ENCODE peak calls at places on chromosomes 6 and 20, in five cellular contexts. One of them, this sample, is unnamed.
A peak's percentile ranks its signal among the peaks of the same experiment; 100 is the strongest.

GRCh38 chr20:25081065-25081729 is 744 bp downstream of the VSX1 start:
- DNase-seq in fibroblast of lung: no peak
- DNase-seq in neuronal stem cell: peak; percentile 83
- DNase-seq in NCI-H1694 treated with DMSO at 0.1 percent for 48 hours: no peak
- DNase-seq in lower lobe of right lung: no peak
- DNase-seq in this sample: no peak

GRCh38 chr20:61424011-61424627 is 172.1 kb downstream of the CDH4 start:
- DNase-seq in fibroblast of lung: no peak
- DNase-seq in neuronal stem cell: no peak
- DNase-seq in NCI-H1694 treated with DMSO at 0.1 percent for 48 hours: no peak
- DNase-seq in lower lobe of right lung: no peak
- DNase-seq in this sample: no peak

GRCh38 chr6:41801380-41801779 is 13.9 kb downstream of the TOMM6 start:
- DNase-seq in fibroblast of lung: peak; percentile 19
- DNase-seq in neuronal stem cell: no peak
- DNase-seq in NCI-H1694 treated with DMSO at 0.1 percent for 48 hours: peak; percentile 12
- DNase-seq in lower lobe of right lung: no peak
- DNase-seq in this sample: no peak

GRCh38 chr6:21992178-21992967 is 304.5 kb downstream of the PRL start:
- DNase-seq in fibroblast of lung: peak; percentile 89
- DNase-seq in neuronal stem cell: no peak
- DNase-seq in NCI-H1694 treated with DMSO at 0.1 percent for 48 hours: no peak
- DNase-seq in lower lobe of right lung: no peak
- DNase-seq in this sample: peak; percentile 47

GRCh38 chr20:17715075-17715474 is 15.3 kb downstream of the BANF2 start:
- DNase-seq in fibroblast of lung: no peak
- DNase-seq in neuronal stem cell: no peak
- DNase-seq in NCI-H1694 treated with DMSO at 0.1 percent for 48 hours: no peak
- DNase-seq in lower lobe of right lung: no peak
- DNase-seq in this sample: no peak

GRCh38 chr6:170463101-170463721 is 89.9 kb downstream of the PSMB1 start:
- DNase-seq in fibroblast of lung: no peak
- DNase-seq in neuronal stem cell: no peak
- DNase-seq in NCI-H1694 treated with DMSO at 0.1 percent for 48 hours: no peak
- DNase-seq in lower lobe of right lung: no peak
- DNase-seq in this sample: no peak

GRCh38 chr20:22583773-22584629 is at the start of gene FOXA2:
- DNase-seq in fibroblast of lung: no peak
- DNase-seq in neuronal stem cell: no peak
- DNase-seq in NCI-H1694 treated with DMSO at 0.1 percent for 48 hours: no peak
- DNase-seq in lower lobe of right lung: peak; percentile 88
- DNase-seq in this sample: no peak

GRCh38 chr20:41418031-41418430 is 51.4 kb upstream of the EMILIN3 start:
- DNase-seq in fibroblast of lung: no peak
- DNase-seq in neuronal stem cell: no peak
- DNase-seq in NCI-H1694 treated with DMSO at 0.1 percent for 48 hours: no peak
- DNase-seq in lower lobe of right lung: no peak
- DNase-seq in this sample: no peak

GRCh38 chr20:8309638-8310037 is 177.6 kb downstream of the PLCB1 start:
- DNase-seq in fibroblast of lung: peak; percentile 53
- DNase-seq in neuronal stem cell: peak; percentile 72
- DNase-seq in NCI-H1694 treated with DMSO at 0.1 percent for 48 hours: no peak
- DNase-seq in lower lobe of right lung: no peak
- DNase-seq in this sample: no peak

GRCh38 chr6:130001229-130001554 is 17.2 kb upstream of the L3MBTL3 start:
- DNase-seq in fibroblast of lung: no peak
- DNase-seq in neuronal stem cell: no peak
- DNase-seq in NCI-H1694 treated with DMSO at 0.1 percent for 48 hours: no peak
- DNase-seq in lower lobe of right lung: no peak
- DNase-seq in this sample: no peak

GRCh38 chr20:13995086-13995665 is at the start of gene MACROD2:
- DNase-seq in fibroblast of lung: peak; percentile 78
- DNase-seq in neuronal stem cell: peak; percentile 96
- DNase-seq in NCI-H1694 treated with DMSO at 0.1 percent for 48 hours: peak; percentile 77
- DNase-seq in lower lobe of right lung: peak; percentile 95
- DNase-seq in this sample: peak; percentile 16

GRCh38 chr6:12353731-12354130 is 63.6 kb downstream of the EDN1 start:
- DNase-seq in fibroblast of lung: peak; percentile 8
- DNase-seq in neuronal stem cell: no peak
- DNase-seq in NCI-H1694 treated with DMSO at 0.1 percent for 48 hours: no peak
- DNase-seq in lower lobe of right lung: no peak
- DNase-seq in this sample: no peak